ENCODE peak calls at places on chromosomes 4 and X, in five cellular contexts. C is AG10803; S is stimulated activated CD8-positive, alpha-beta memory T cell treated with anti-CD3 and anti-CD28 coated beads, Interleukin-15, amount 100 ng/mL, for 1 hour; U is mammary epithelial cell; F is naive thymus-derived CD8-positive, alpha-beta T cell. L is an unnamed sample.

GRCh38 chr4:188015025-188015778 is 19.6 kb downstream of the ZFP42 start:
- DNase-seq in U (peak; percentile 73), C (no peak), F (no peak), S (no peak), L (peak; percentile 5)

GRCh38 chr4:185915817-185916216 is 103.8 kb upstream of the SORBS2 start:
- DNase-seq in C (no peak), S (no peak), U (no peak), F (no peak), L (no peak)

GRCh38 chr4:53019485-53020382 is 157.6 kb downstream of the RASL11B start:
- DNase-seq in U (peak; percentile 51), S (no peak), C (peak; percentile 82), F (no peak), L (peak; percentile 72)

GRCh38 chr4:32025840-32026459 is 1305.8 kb downstream of the PCDH7 start:
- DNase-seq in C (peak; percentile 46), U (peak; percentile 56), F (no peak), S (no peak), L (no peak)

GRCh38 chr4:77225022-77225421 is 68.0 kb downstream of the CCNG2 start:
- DNase-seq in F (no peak), S (no peak), U (no peak), C (no peak), L (no peak)

GRCh38 chrX:19883878-19884277 is 3.5 kb downstream of the SH3KBP1 start:
- DNase-seq in C (no peak), U (peak; percentile 77), F (no peak), S (no peak), L (no peak)

GRCh38 chr4:4443821-4444220 is 56.9 kb downstream of the NSG1 start:
- DNase-seq in U (no peak), F (no peak), C (peak; percentile 68), S (no peak), L (peak; percentile 63)

GRCh38 chr4:80265571-80266266 is 745 bp upstream of the FGF5 start:
- DNase-seq in S (no peak), C (peak; percentile 76), U (peak; percentile 80), F (no peak), L (peak; percentile 82)

GRCh38 chrX:109360301-109360700 is 121.6 kb downstream of the GUCY2F start:
- DNase-seq in S (no peak), C (no peak), U (peak; percentile 24), F (no peak), L (peak; percentile 31)

GRCh38 chrX:10756365-10756915 is 136.1 kb upstream of the MID1 start:
- DNase-seq in U (peak; percentile 69), C (peak; percentile 87), S (no peak), F (no peak), L (peak; percentile 88)

GRCh38 chr4:120557372-120557771 is 365.2 kb downstream of the PRDM5 start:
- DNase-seq in U (no peak), S (no peak), F (no peak), C (peak; percentile 3), L (peak; percentile 49)

GRCh38 chrX:70454441-70455365 is 10.1 kb downstream of the DLG3 start:
- DNase-seq in F (peak; percentile 53), U (peak; percentile 77), C (peak; percentile 36), S (peak; percentile 24), L (peak; percentile 53)

GRCh38 chr4:75028196-75028854 is 95.4 kb downstream of the PARM1 start:
- DNase-seq in S (no peak), C (no peak), U (no peak), F (no peak), L (no peak)

GRCh38 chrX:115630204-115630603 is 69.2 kb downstream of the PLS3 start:
- DNase-seq in U (no peak), F (no peak), S (no peak), C (peak; percentile 37), L (no peak)

GRCh38 chr4:76694056-76694455 is 203.9 kb downstream of the SOWAHB start:
- DNase-seq in C (no peak), F (no peak), U (no peak), S (no peak), L (no peak)

GRCh38 chr4:68865760-68866159 is 50.0 kb downstream of the UGT2B10 start:
- DNase-seq in F (no peak), S (no peak), U (no peak), C (no peak), L (no peak)

GRCh38 chr4:140252144-140252741 is 98.3 kb upstream of the MAML3 start:
- DNase-seq in U (no peak), C (peak; percentile 3), F (no peak), S (no peak), L (no peak)

GRCh38 chr4:56671860-56672259 is 9.2 kb downstream of the HOPX start:
- DNase-seq in S (no peak), F (no peak), U (no peak), C (no peak), L (no peak)

GRCh38 chr4:121375262-121375661 is 5.6 kb downstream of the QRFPR start:
- DNase-seq in C (peak; percentile 5), U (peak; percentile 77), F (no peak), S (no peak), L (peak; percentile 5)

GRCh38 chr4:42995343-42995944 is 102.9 kb downstream of the GRXCR1 start:
- DNase-seq in F (no peak), U (peak; percentile 6), C (peak; percentile 15), S (no peak), L (no peak)

GRCh38 chrX:28920554-28920953 is 333.3 kb downstream of the IL1RAPL1 start:
- DNase-seq in U (no peak), C (no peak), S (no peak), F (no peak), L (no peak)

GRCh38 chr4:166941629-166942028 is 292.7 kb downstream of the SPOCK3 start:
- DNase-seq in U (peak; percentile 69), F (no peak), S (no peak), C (no peak), L (peak; percentile 67)

GRCh38 chr4:126888968-126889367 is 743.8 kb upstream of the INTU start:
- DNase-seq in F (no peak), C (peak; percentile 53), U (peak; percentile 26), S (no peak), L (peak; percentile 62)

GRCh38 chr4:48804584-48805301 is 24.7 kb upstream of the FRYL start:
- DNase-seq in S (no peak), U (no peak), C (no peak), F (no peak), L (no peak)

L was measured in EL.